ENCODE peak calls at places on chromosomes 5 and 9, in nine cellular contexts. D is foreskin fibroblast; V is amniotic stem cell; G is NCI-H1092 treated with DMSO at 0.1 percent for 48 hours; I is stimulated activated CD4-positive, alpha-beta T cell treated with anti-CD3 and anti-CD28 coated beads, Interleukin-1b, Interleukin-23, amount 100 ng/mL, for 24 hours; C is EL; H is stimulated activated CD8-positive, alpha-beta memory T cell treated with anti-CD3 and anti-CD28 coated beads, Interleukin-15, amount 100 ng/mL, for 4 hours; W is brain microvascular endothelial cell; O is activated CD8-positive, alpha-beta memory T cell treated with anti-CD3 and anti-CD28 coated beads for 1 hour. S is an unnamed sample.

GRCh38 chr5:61641748-61642565 is 309.9 kb downstream of the ZSWIM6 start:
- DNase-seq in D (no peak), V (no peak), G (no peak), I (no peak), C (peak; percentile 24), H (no peak), W (no peak), O (no peak), S (no peak)

GRCh38 chr9:112065781-112066606 is 109.1 kb downstream of the SUSD1 start:
- DNase-seq in D (peak; percentile 70), V (no peak), G (no peak), I (no peak), C (peak; percentile 88), H (no peak), W (peak; percentile 97), O (no peak), S (no peak)

GRCh38 chr5:143546394-143546793 is 142.9 kb upstream of the NR3C1 start:
- DNase-seq in D (no peak), V (no peak), G (no peak), I (no peak), C (no peak), H (no peak), W (no peak), O (no peak), S (no peak)

GRCh38 chr9:110835859-110836271 is 167.3 kb downstream of the MUSK start:
- DNase-seq in D (no peak), V (no peak), G (no peak), I (no peak), C (peak; percentile 62), H (no peak), W (no peak), O (no peak), S (no peak)

GRCh38 chr5:68373050-68373449 is 157.5 kb downstream of the PIK3R1 start:
- DNase-seq in D (no peak), V (no peak), G (no peak), I (no peak), C (no peak), H (no peak), W (no peak), O (no peak), S (no peak)

GRCh38 chr5:14775857-14776256 is 95.7 kb downstream of the ANKH start:
- DNase-seq in D (no peak), V (no peak), G (no peak), I (no peak), C (peak; percentile 12), H (no peak), W (peak; percentile 27), O (no peak), S (peak; percentile 10)

GRCh38 chr9:130912932-130913598 is 16.5 kb upstream of the QRFP start:
- DNase-seq in D (peak; percentile 85), V (peak; percentile 54), G (no peak), I (no peak), C (peak; percentile 92), H (no peak), W (peak; percentile 49), O (no peak), S (peak; percentile 21)

GRCh38 chr5:76617229-76617628 is 6.0 kb downstream of the F2RL2 start:
- DNase-seq in D (no peak), V (no peak), G (no peak), I (no peak), C (peak; percentile 63), H (no peak), W (peak; percentile 33), O (no peak), S (no peak)

GRCh38 chr9:4927043-4927471 is 58.0 kb upstream of the JAK2 start:
- DNase-seq in D (no peak), V (no peak), G (no peak), I (no peak), C (peak; percentile 12), H (no peak), W (no peak), O (no peak), S (no peak)

GRCh38 chr9:18890372-18890771 is 142.6 kb downstream of the SAXO1 start:
- DNase-seq in D (peak; percentile 24), V (peak; percentile 10), G (no peak), I (no peak), C (peak; percentile 48), H (no peak), W (peak; percentile 69), O (no peak), S (no peak)

S was measured in AG09309.